ENCODE peak calls at places on chromosomes 7 and 10, in eight cellular contexts. One of them, this sample, is unnamed.
A peak's percentile ranks its signal among the peaks of the same experiment; 100 is the strongest.

GRCh38 chr10:122647383-122647968 is 52.2 kb downstream of the C10orf120 start:
- DNase-seq in H1: no peak
- DNase-seq in K562: peak; percentile 48
- DNase-seq in HCT116: no peak
- DNase-seq in upper lobe of left lung: no peak
- DNase-seq in breast epithelium: no peak
- DNase-seq in stomach: no peak
- DNase-seq in prostate gland: no peak
- DNase-seq in this sample: no peak

GRCh38 chr10:116044722-116045374 is 228.2 kb downstream of the GFRA1 start:
- DNase-seq in H1: no peak
- DNase-seq in breast epithelium: no peak
- DNase-seq in prostate gland: no peak
- DNase-seq in K562: no peak
- DNase-seq in stomach: no peak
- DNase-seq in upper lobe of left lung: no peak
- DNase-seq in HCT116: no peak
- DNase-seq in this sample: no peak

GRCh38 chr7:2019693-2020511 is 212.8 kb downstream of the MAD1L1 start:
- DNase-seq in HCT116: no peak
- DNase-seq in stomach: no peak
- DNase-seq in K562: peak; percentile 92
- DNase-seq in upper lobe of left lung: peak; percentile 92
- DNase-seq in H1: no peak
- DNase-seq in prostate gland: no peak
- DNase-seq in breast epithelium: no peak
- DNase-seq in this sample: no peak

GRCh38 chr10:72248477-72249151 is 25.1 kb upstream of the DDIT4 start:
- DNase-seq in prostate gland: peak; percentile 93
- DNase-seq in H1: peak; percentile 61
- DNase-seq in breast epithelium: peak; percentile 91
- DNase-seq in HCT116: no peak
- DNase-seq in stomach: peak; percentile 87
- DNase-seq in K562: no peak
- DNase-seq in upper lobe of left lung: peak; percentile 74
- DNase-seq in this sample: peak; percentile 98

GRCh38 chr7:131327049-131327625 is 539 bp upstream of the MKLN1 start:
- DNase-seq in breast epithelium: peak; percentile 40
- DNase-seq in H1: no peak
- DNase-seq in K562: peak; percentile 69
- DNase-seq in HCT116: peak; percentile 19
- DNase-seq in stomach: no peak
- DNase-seq in upper lobe of left lung: no peak
- DNase-seq in prostate gland: peak; percentile 54
- DNase-seq in this sample: no peak

GRCh38 chr10:9010093-9010492 is 955.6 kb downstream of the GATA3 start:
- DNase-seq in K562: no peak
- DNase-seq in HCT116: no peak
- DNase-seq in stomach: no peak
- DNase-seq in prostate gland: no peak
- DNase-seq in upper lobe of left lung: no peak
- DNase-seq in breast epithelium: no peak
- DNase-seq in H1: no peak
- DNase-seq in this sample: no peak

GRCh38 chr7:1665721-1666250 is 4.3 kb upstream of the ELFN1 start:
- DNase-seq in upper lobe of left lung: peak; percentile 87
- DNase-seq in breast epithelium: no peak
- DNase-seq in stomach: no peak
- DNase-seq in prostate gland: no peak
- DNase-seq in H1: peak; percentile 77
- DNase-seq in K562: peak; percentile 57
- DNase-seq in HCT116: no peak
- DNase-seq in this sample: no peak

GRCh38 chr10:60235001-60235400 is 154.7 kb downstream of the ANK3 start:
- DNase-seq in prostate gland: peak; percentile 10
- DNase-seq in K562: no peak
- DNase-seq in H1: no peak
- DNase-seq in stomach: no peak
- DNase-seq in breast epithelium: no peak
- DNase-seq in upper lobe of left lung: no peak
- DNase-seq in HCT116: no peak
- DNase-seq in this sample: no peak

GRCh38 chr7:33537078-33537477 is 368.3 kb upstream of the BMPER start:
- DNase-seq in HCT116: no peak
- DNase-seq in prostate gland: no peak
- DNase-seq in H1: no peak
- DNase-seq in stomach: no peak
- DNase-seq in breast epithelium: no peak
- DNase-seq in upper lobe of left lung: no peak
- DNase-seq in K562: no peak
- DNase-seq in this sample: no peak

GRCh38 chr10:22752272-22752671 is 37.9 kb upstream of the PIP4K2A start:
- DNase-seq in prostate gland: no peak
- DNase-seq in K562: no peak
- DNase-seq in stomach: no peak
- DNase-seq in H1: no peak
- DNase-seq in upper lobe of left lung: no peak
- DNase-seq in breast epithelium: no peak
- DNase-seq in HCT116: no peak
- DNase-seq in this sample: no peak

GRCh38 chr10:35192645-35193249 is 66.1 kb downstream of the CREM start:
- DNase-seq in stomach: no peak
- DNase-seq in H1: no peak
- DNase-seq in prostate gland: no peak
- DNase-seq in HCT116: no peak
- DNase-seq in breast epithelium: no peak
- DNase-seq in K562: no peak
- DNase-seq in upper lobe of left lung: no peak
- DNase-seq in this sample: no peak

GRCh38 chr7:127252736-127253288 is at the start of gene GRM8:
- DNase-seq in stomach: peak; percentile 39
- DNase-seq in K562: peak; percentile 55
- DNase-seq in HCT116: no peak
- DNase-seq in H1: peak; percentile 84
- DNase-seq in breast epithelium: no peak
- DNase-seq in upper lobe of left lung: peak; percentile 88
- DNase-seq in prostate gland: peak; percentile 9
- DNase-seq in this sample: no peak

GRCh38 chr7:41010967-41011366 is 691.9 kb downstream of the INHBA start:
- DNase-seq in upper lobe of left lung: no peak
- DNase-seq in breast epithelium: no peak
- DNase-seq in prostate gland: no peak
- DNase-seq in K562: no peak
- DNase-seq in H1: no peak
- DNase-seq in HCT116: no peak
- DNase-seq in stomach: no peak
- DNase-seq in this sample: no peak

GRCh38 chr10:13299437-13300287 is at the start of gene PHYH:
- DNase-seq in HCT116: peak; percentile 64
- DNase-seq in upper lobe of left lung: peak; percentile 98
- DNase-seq in prostate gland: peak; percentile 89
- DNase-seq in K562: peak; percentile 83
- DNase-seq in breast epithelium: peak; percentile 79
- DNase-seq in H1: peak; percentile 87
- DNase-seq in stomach: peak; percentile 94
- DNase-seq in this sample: no peak

GRCh38 chr10:129531195-129531968 is 64.3 kb downstream of the MGMT start:
- DNase-seq in upper lobe of left lung: no peak
- DNase-seq in HCT116: peak; percentile 7
- DNase-seq in prostate gland: no peak
- DNase-seq in K562: no peak
- DNase-seq in H1: no peak
- DNase-seq in stomach: no peak
- DNase-seq in breast epithelium: no peak
- DNase-seq in this sample: no peak

GRCh38 chr10:88497878-88498277 is 85.2 kb downstream of the RNLS start:
- DNase-seq in upper lobe of left lung: no peak
- DNase-seq in HCT116: no peak
- DNase-seq in K562: no peak
- DNase-seq in breast epithelium: no peak
- DNase-seq in prostate gland: no peak
- DNase-seq in stomach: no peak
- DNase-seq in H1: no peak
- DNase-seq in this sample: no peak

GRCh38 chr10:31142026-31142425 is 110.4 kb upstream of the ZNF438 start:
- DNase-seq in breast epithelium: no peak
- DNase-seq in H1: no peak
- DNase-seq in HCT116: no peak
- DNase-seq in upper lobe of left lung: no peak
- DNase-seq in prostate gland: no peak
- DNase-seq in stomach: no peak
- DNase-seq in K562: no peak
- DNase-seq in this sample: no peak

GRCh38 chr7:24757799-24758275 is 573 bp upstream of the GSDME start:
- DNase-seq in stomach: no peak
- DNase-seq in prostate gland: no peak
- DNase-seq in K562: no peak
- DNase-seq in HCT116: no peak
- DNase-seq in breast epithelium: no peak
- DNase-seq in upper lobe of left lung: no peak
- DNase-seq in H1: no peak
- DNase-seq in this sample: no peak

GRCh38 chr10:88226027-88226690 is 357.0 kb downstream of the RNLS start:
- DNase-seq in stomach: no peak
- DNase-seq in K562: no peak
- DNase-seq in H1: no peak
- DNase-seq in prostate gland: no peak
- DNase-seq in upper lobe of left lung: no peak
- DNase-seq in HCT116: no peak
- DNase-seq in breast epithelium: no peak
- DNase-seq in this sample: no peak

GRCh38 chr7:95718556-95719410 is 53.6 kb upstream of the DYNC1I1 start:
- DNase-seq in H1: no peak
- DNase-seq in breast epithelium: no peak
- DNase-seq in stomach: no peak
- DNase-seq in HCT116: peak; percentile 7
- DNase-seq in upper lobe of left lung: no peak
- DNase-seq in K562: peak; percentile 15
- DNase-seq in prostate gland: no peak
- DNase-seq in this sample: no peak
- TF ChIP-seq CTCF in H1: peak; percentile 11
- TF ChIP-seq CTCF in breast epithelium: no peak
- TF ChIP-seq CTCF in stomach: no peak
- TF ChIP-seq CTCF in HCT116: peak; percentile 38
- TF ChIP-seq CTCF in upper lobe of left lung: no peak
- TF ChIP-seq CTCF in K562: peak; percentile 38
- TF ChIP-seq CTCF in prostate gland: peak; percentile 22
- TF ChIP-seq CTCF in this sample: no peak

GRCh38 chr10:112446855-112447691 is at the start of the genes VTI1A and ZDHHC6:
- DNase-seq in stomach: peak; percentile 85
- DNase-seq in H1: peak; percentile 83
- DNase-seq in HCT116: peak; percentile 91
- DNase-seq in breast epithelium: peak; percentile 74
- DNase-seq in K562: peak; percentile 88
- DNase-seq in upper lobe of left lung: peak; percentile 88
- DNase-seq in prostate gland: peak; percentile 71
- DNase-seq in this sample: no peak
- TF ChIP-seq POLR2A in stomach: peak; percentile 21
- TF ChIP-seq POLR2A in H1: peak; percentile 81
- TF ChIP-seq POLR2A in HCT116: no peak
- TF ChIP-seq POLR2A in breast epithelium: peak; percentile 36
- TF ChIP-seq POLR2A in K562: peak; percentile 65
- TF ChIP-seq POLR2A in upper lobe of left lung: peak; percentile 79
- TF ChIP-seq POLR2A in prostate gland: no peak
- TF ChIP-seq POLR2A in this sample: no peak

GRCh38 chr7:135744938-135745701 is 3.5 kb downstream of the FAM180A start:
- DNase-seq in HCT116: peak; percentile 79
- DNase-seq in prostate gland: no peak
- DNase-seq in H1: no peak
- DNase-seq in K562: no peak
- DNase-seq in upper lobe of left lung: no peak
- DNase-seq in breast epithelium: peak; percentile 93
- DNase-seq in stomach: no peak
- DNase-seq in this sample: no peak

GRCh38 chr7:135741905-135742304 is 6.7 kb downstream of the FAM180A start:
- DNase-seq in H1: no peak
- DNase-seq in stomach: no peak
- DNase-seq in upper lobe of left lung: no peak
- DNase-seq in breast epithelium: no peak
- DNase-seq in prostate gland: no peak
- DNase-seq in K562: no peak
- DNase-seq in HCT116: no peak
- DNase-seq in this sample: no peak

GRCh38 chr7:135742371-135742770 is 6.2 kb downstream of the FAM180A start:
- DNase-seq in K562: no peak
- DNase-seq in upper lobe of left lung: no peak
- DNase-seq in prostate gland: no peak
- DNase-seq in H1: no peak
- DNase-seq in breast epithelium: no peak
- DNase-seq in HCT116: no peak
- DNase-seq in stomach: no peak
- DNase-seq in this sample: no peak

GRCh38 chr7:135745702-135746312 is 2.8 kb downstream of the FAM180A start:
- DNase-seq in HCT116: peak; percentile 93
- DNase-seq in stomach: no peak
- DNase-seq in upper lobe of left lung: no peak
- DNase-seq in H1: no peak
- DNase-seq in breast epithelium: peak; percentile 50
- DNase-seq in prostate gland: no peak
- DNase-seq in K562: peak; percentile 61
- DNase-seq in this sample: no peak

DNA sequence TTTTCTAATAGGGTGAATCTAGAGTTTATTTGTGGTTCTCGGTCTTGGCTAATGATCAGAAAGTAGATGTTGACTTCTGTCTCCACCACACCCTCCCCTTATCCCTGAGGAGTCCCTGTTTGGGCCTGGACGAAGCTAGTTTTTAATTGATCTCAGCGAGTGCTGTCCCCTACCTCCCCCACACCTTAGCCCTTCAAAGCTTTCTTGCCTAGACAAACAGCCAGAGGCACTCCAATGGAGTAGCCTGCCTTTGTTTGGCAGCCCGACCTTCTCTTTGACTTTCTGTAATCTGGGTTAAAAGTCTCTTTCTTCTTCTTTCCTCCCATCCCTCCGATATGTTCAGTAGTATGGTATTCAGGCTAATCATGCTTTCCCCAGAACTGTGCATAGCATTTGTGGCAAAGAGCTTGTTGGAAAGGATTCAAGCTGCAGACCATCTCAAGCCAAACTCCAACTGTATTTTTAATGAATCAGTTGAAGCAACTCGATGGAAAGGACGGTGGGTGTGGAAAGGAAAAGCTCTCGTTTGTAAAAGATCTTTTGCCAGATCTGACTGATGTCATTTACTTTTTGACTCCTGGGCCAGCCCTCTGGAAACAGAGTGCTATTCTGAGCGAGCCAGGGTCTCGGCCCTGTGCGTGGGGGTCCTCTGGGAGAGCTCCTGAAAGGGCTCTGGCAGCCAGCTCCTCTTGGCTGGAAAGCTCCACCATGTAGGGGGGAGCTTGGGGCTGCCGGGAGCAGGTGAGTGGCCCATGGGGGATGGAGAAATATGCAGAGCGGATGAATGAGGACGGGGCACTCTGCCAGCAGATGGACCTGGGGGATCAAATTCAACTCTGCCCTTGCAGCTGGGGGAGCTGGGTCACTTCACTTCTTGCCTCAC is 4.5 kb downstream of the FAM180A start:
- DNase-seq in breast epithelium: no peak
- DNase-seq in upper lobe of left lung: no peak
- DNase-seq in K562: no peak
- DNase-seq in H1: no peak
- DNase-seq in HCT116: no peak
- DNase-seq in prostate gland: no peak
- DNase-seq in stomach: no peak
- DNase-seq in this sample: no peak
- TF ChIP-seq POLR2AphosphoS5 in breast epithelium: no peak
- TF ChIP-seq POLR2AphosphoS5 in upper lobe of left lung: no peak
- TF ChIP-seq POLR2AphosphoS5 in K562: no peak
- TF ChIP-seq POLR2AphosphoS5 in H1: no peak
- TF ChIP-seq POLR2AphosphoS5 in HCT116: no peak
- TF ChIP-seq POLR2AphosphoS5 in prostate gland: no peak
- TF ChIP-seq POLR2AphosphoS5 in stomach: no peak
- TF ChIP-seq POLR2AphosphoS5 in this sample: no peak

GRCh38 chr7:90595801-90596683 is at the start of gene CDK14:
- DNase-seq in HCT116: peak; percentile 23
- DNase-seq in upper lobe of left lung: peak; percentile 96
- DNase-seq in breast epithelium: peak; percentile 53
- DNase-seq in H1: peak; percentile 87
- DNase-seq in stomach: peak; percentile 85
- DNase-seq in K562: peak; percentile 80
- DNase-seq in prostate gland: peak; percentile 69
- DNase-seq in this sample: no peak
- TF ChIP-seq CTCF in HCT116: peak; percentile 35
- TF ChIP-seq CTCF in upper lobe of left lung: peak; percentile 54
- TF ChIP-seq CTCF in breast epithelium: no peak
- TF ChIP-seq CTCF in H1: peak; percentile 53
- TF ChIP-seq CTCF in stomach: peak; percentile 17
- TF ChIP-seq CTCF in K562: peak; percentile 20
- TF ChIP-seq CTCF in prostate gland: peak; percentile 65
- TF ChIP-seq CTCF in this sample: peak; percentile 10